ENCODE peak calls at places on chromosomes 1 and 21, in eight cellular contexts. M is fibroblast of the aortic adventitia, P is IMR-90, Q is left lung, Y is cardiac muscle cell, H is ovary, Z is prostate gland, R is Peyer's patch. G is an unnamed sample.
A peak's percentile ranks its signal among the peaks of the same experiment; 100 is the strongest.

GRCh38 chr1:147647796-147648633 is 22.3 kb downstream of the ACP6 start:
- DNase-seq in M (no peak), P (no peak), Q (no peak), Y (no peak), H (no peak), Z (no peak), R (peak; percentile 74), G (no peak)

GRCh38 chr1:227729144-227729880 is 5.8 kb downstream of the JMJD4 start:
- DNase-seq in M (no peak), P (no peak), Q (no peak), Y (peak; percentile 23), H (peak; percentile 37), Z (no peak), R (no peak), G (no peak)

GRCh38 chr1:39729030-39729429 is 9.7 kb upstream of the PPIE start:
- DNase-seq in M (peak; percentile 13), P (peak; percentile 9), Q (no peak), Y (no peak), H (no peak), Z (no peak), R (no peak), G (no peak)

GRCh38 chr1:110309768-110310167 is 29.4 kb upstream of the RBM15 start:
- DNase-seq in M (peak; percentile 73), P (peak; percentile 91), Q (no peak), Y (no peak), H (no peak), Z (no peak), R (no peak), G (peak; percentile 60)

GRCh38 chr1:183838221-183838620 is 33.3 kb downstream of the RGL1 start:
- DNase-seq in M (no peak), P (no peak), Q (no peak), Y (no peak), H (no peak), Z (no peak), R (no peak), G (no peak)

GRCh38 chr1:160925652-160926241 is 28.9 kb downstream of the ITLN2 start:
- DNase-seq in M (peak; percentile 47), P (peak; percentile 14), Q (no peak), Y (no peak), H (no peak), Z (no peak), R (peak; percentile 49), G (no peak)

GRCh38 chr1:173295391-173295790 is 88.3 kb upstream of the TNFSF4 start:
- DNase-seq in M (no peak), P (no peak), Q (no peak), Y (no peak), H (no peak), Z (no peak), R (no peak), G (no peak)

GRCh38 chr1:110053557-110054428 is 16.7 kb downstream of the ALX3 start:
- DNase-seq in M (peak; percentile 54), P (peak; percentile 25), Q (peak; percentile 48), Y (peak; percentile 65), H (peak; percentile 78), Z (peak; percentile 54), R (peak; percentile 89), G (no peak)

GRCh38 chr1:150809651-150810050 is 1.6 kb upstream of the CTSK start:
- DNase-seq in M (peak; percentile 67), P (peak; percentile 83), Q (no peak), Y (no peak), H (no peak), Z (no peak), R (no peak), G (peak; percentile 32)

GRCh38 chr1:110873856-110874255 is 908 bp downstream of the CD53 start:
- DNase-seq in M (no peak), P (no peak), Q (no peak), Y (no peak), H (no peak), Z (no peak), R (no peak), G (no peak)

GRCh38 chr1:10667815-10668214 is 128.6 kb downstream of the CASZ1 start:
- DNase-seq in M (no peak), P (no peak), Q (no peak), Y (no peak), H (no peak), Z (no peak), R (no peak), G (no peak)

GRCh38 chr21:41045534-41046268 is 122.3 kb upstream of the BACE2 start:
- DNase-seq in M (no peak), P (no peak), Q (no peak), Y (peak; percentile 54), H (no peak), Z (peak; percentile 82), R (no peak), G (no peak)

GRCh38 chr1:119687391-119688079 is 24.2 kb upstream of the PHGDH start:
- DNase-seq in M (no peak), P (no peak), Q (no peak), Y (no peak), H (no peak), Z (no peak), R (no peak), G (no peak)

GRCh38 chr1:147185442-147185841 is 13.2 kb upstream of the PRKAB2 start:
- DNase-seq in M (no peak), P (no peak), Q (no peak), Y (no peak), H (no peak), Z (no peak), R (no peak), G (no peak)

GRCh38 chr1:35202048-35202719 is 9.2 kb upstream of the SFPQ start:
- DNase-seq in M (peak; percentile 89), P (peak; percentile 82), Q (peak; percentile 58), Y (peak; percentile 89), H (peak; percentile 77), Z (peak; percentile 63), R (peak; percentile 88), G (peak; percentile 88)

GRCh38 chr1:223419561-223419960 is 26.3 kb downstream of the CCDC185 start:
- DNase-seq in M (no peak), P (no peak), Q (no peak), Y (no peak), H (no peak), Z (no peak), R (no peak), G (no peak)

GRCh38 chr1:118871510-118872240 is 116.5 kb downstream of the TBX15 start:
- DNase-seq in M (no peak), P (no peak), Q (no peak), Y (no peak), H (no peak), Z (no peak), R (no peak), G (no peak)

GRCh38 chr1:153505576-153505975 is 30.2 kb downstream of the S100A6 start:
- DNase-seq in M (no peak), P (peak; percentile 26), Q (no peak), Y (no peak), H (no peak), Z (no peak), R (no peak), G (no peak)

GRCh38 chr1:166975361-166976129 is at the start of gene ILDR2:
- DNase-seq in M (peak; percentile 28), P (peak; percentile 5), Q (peak; percentile 36), Y (peak; percentile 73), H (peak; percentile 18), Z (peak; percentile 41), R (peak; percentile 73), G (peak; percentile 59)
- TF ChIP-seq CTCF in M (no peak), P (peak; percentile 6), Q (no peak), Y (no peak), H (no peak), Z (no peak), R (no peak), G (no peak)

GRCh38 chr1:63729227-63729620 is 44.6 kb upstream of the ROR1 start:
- DNase-seq in M (no peak), P (no peak), Q (no peak), Y (no peak), H (no peak), Z (no peak), R (no peak), G (no peak)

GRCh38 chr1:63723618-63724017 is 50.2 kb upstream of the ROR1 start:
- DNase-seq in M (no peak), P (no peak), Q (no peak), Y (no peak), H (no peak), Z (no peak), R (peak; percentile 55), G (no peak)

GRCh38 chr1:63721531-63722189 is 52.2 kb upstream of the ROR1 start:
- DNase-seq in M (peak; percentile 46), P (peak; percentile 66), Q (no peak), Y (peak; percentile 59), H (no peak), Z (no peak), R (no peak), G (no peak)

GRCh38 chr1:63728611-63729226 is 45.1 kb upstream of the ROR1 start:
- DNase-seq in M (no peak), P (no peak), Q (no peak), Y (no peak), H (no peak), Z (no peak), R (no peak), G (no peak)

GRCh38 chr1:63724375-63724774 is 49.4 kb upstream of the ROR1 start:
- DNase-seq in M (no peak), P (no peak), Q (no peak), Y (no peak), H (no peak), Z (no peak), R (no peak), G (no peak)
- H3K4me3 ChIP-seq in M (no peak overlapping the region), P (no peak overlapping the region), Q (no peak overlapping the region), Y (no peak overlapping the region), H (no peak overlapping the region), Z (no peak overlapping the region), R (no peak overlapping the region), G (no peak overlapping the region)

DNA sequence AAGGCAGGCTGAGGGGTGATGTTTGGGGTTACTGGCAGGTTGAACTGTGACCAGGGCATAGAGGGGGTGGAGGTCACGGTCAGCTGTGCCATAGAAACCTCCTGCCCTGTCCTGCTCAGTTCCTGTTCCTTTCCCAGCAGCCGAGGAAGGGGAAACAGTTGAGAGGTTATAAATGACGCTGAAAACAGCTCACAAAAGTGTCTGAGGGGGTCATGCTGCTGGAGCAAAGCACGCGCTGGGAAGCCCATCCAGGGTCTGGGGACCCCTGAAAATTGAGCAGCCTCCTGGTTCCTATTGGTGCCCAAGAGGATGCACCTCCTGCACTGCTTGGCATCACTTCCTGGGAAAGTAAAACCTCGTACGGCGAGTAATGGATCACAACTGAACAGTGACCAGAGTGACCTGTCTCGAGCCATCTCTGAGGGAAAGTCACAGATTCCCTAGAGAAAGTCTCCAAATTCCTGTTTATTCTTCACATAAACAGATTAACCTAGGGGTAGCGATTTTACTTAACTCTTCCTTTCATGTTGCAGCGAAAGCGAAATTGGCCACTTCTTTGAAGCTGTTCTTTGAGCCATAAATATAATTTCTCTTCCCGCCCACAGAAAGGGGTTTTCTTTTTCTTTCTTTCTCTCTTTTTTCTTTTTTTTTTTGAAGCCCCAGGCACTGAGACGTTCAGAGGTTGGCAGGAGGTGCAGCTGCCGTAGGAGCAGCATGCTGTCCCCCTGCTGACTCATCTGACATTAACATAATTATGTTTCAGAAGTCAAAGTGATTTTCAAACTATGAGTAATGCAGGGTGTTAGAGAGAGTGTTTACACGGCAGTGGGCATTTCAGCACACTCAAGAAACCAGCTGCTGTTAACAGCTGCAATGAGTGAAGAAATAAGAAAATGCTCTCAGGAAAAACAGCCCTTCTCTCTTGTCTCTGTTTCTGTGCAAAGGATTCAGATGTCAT is 41.8 kb upstream of the ATF3 start:
- DNase-seq in M (peak; percentile 60), P (peak; percentile 90), Q (peak; percentile 52), Y (no peak), H (peak; percentile 29), Z (peak; percentile 40), R (peak; percentile 71), G (peak; percentile 78)
- TF ChIP-seq CTCF in M (no peak), P (no peak), Q (no peak), Y (no peak), H (no peak), Z (no peak), R (no peak), G (no peak)

GRCh38 chr1:163071381-163072255 is 2.5 kb downstream of the RGS4 start:
- DNase-seq in M (peak; percentile 93), P (peak; percentile 91), Q (no peak), Y (peak; percentile 77), H (peak; percentile 53), Z (peak; percentile 43), R (peak; percentile 60), G (peak; percentile 91)
- H3K4me3 ChIP-seq in M (peak overlapping the region; percentile 70), P (no peak overlapping the region), Q (no peak overlapping the region), Y (no peak overlapping the region), H (no peak overlapping the region), Z (no peak overlapping the region), R (no peak overlapping the region), G (peak overlapping the region; percentile 87)